ENCODE peak calls at places on chromosomes 7 and 10, in four cellular contexts. M, K, V and Q are unnamed samples.
A peak's percentile ranks its signal among the peaks of the same experiment; 100 is the strongest.

GRCh38 chr7:43868681-43869017 is 668 bp downstream of the MRPS24 start:
- DNase-seq in M (no peak), K (no peak), V (no peak), Q (no peak)

GRCh38 chr10:77430530-77430929 is 207.1 kb downstream of the KCNMA1 start:
- DNase-seq in M (no peak), K (no peak), V (no peak), Q (no peak)

GRCh38 chr7:99407849-99408346 is 499 bp downstream of the PDAP1 start:
- DNase-seq in M (no peak), K (no peak), V (peak; percentile 83), Q (peak; percentile 77)

GRCh38 chr10:34681933-34682332 is 133.2 kb downstream of the PARD3 start:
- DNase-seq in M (no peak), K (no peak), V (no peak), Q (no peak)

GRCh38 chr10:6348091-6348862 is 145.5 kb downstream of the PFKFB3 start:
- DNase-seq in M (peak; percentile 80), K (peak; percentile 35), V (no peak), Q (peak; percentile 20)

GRCh38 chr10:124745678-124746077 is 1.5 kb upstream of the FAM53B start:
- DNase-seq in M (no peak), K (no peak), V (peak; percentile 71), Q (no peak)

GRCh38 chr10:101229275-101230184 is at the start of gene LBX1:
- DNase-seq in M (no peak), K (no peak), V (no peak), Q (no peak)

GRCh38 chr7:10592604-10593003 is 381.1 kb upstream of the PHF14 start:
- DNase-seq in M (no peak), K (no peak), V (no peak), Q (no peak)

GRCh38 chr7:129739427-129739826 is 127.9 kb downstream of the NRF1 start:
- DNase-seq in M (no peak), K (no peak), V (peak; percentile 70), Q (no peak)

GRCh38 chr10:124049484-124049883 is 43.9 kb downstream of the CHST15 start:
- DNase-seq in M (no peak), K (no peak), V (peak; percentile 12), Q (no peak)